ENCODE peak calls at places on chromosome 9, in nine cellular contexts. R, D, I, B, G, K, S, Q and V are unnamed samples.

GRCh38 chr9:14277202-14277601 is 36.7 kb downstream of the NFIB start:
- DNase-seq in R (no peak), D (no peak), I (no peak), B (no peak), G (no peak), K (no peak), S (no peak), Q (no peak), V (peak)

GRCh38 chr9:128689293-128689770 is 310 bp downstream of the SET start:
- DNase-seq in R (no peak), D (peak), I (no peak), B (no peak), G (peak), K (no peak), S (no peak), Q (no peak), V (no peak)

GRCh38 chr9:16062542-16063240 is 509.8 kb downstream of the CCDC171 start:
- DNase-seq in R (no peak), D (no peak), I (no peak), B (no peak), G (no peak), K (no peak), S (no peak), Q (no peak), V (peak)

GRCh38 chr9:70352802-70353201 is 61.7 kb downstream of the KLF9 start:
- DNase-seq in R (no peak), D (no peak), I (no peak), B (no peak), G (no peak), K (no peak), S (no peak), Q (no peak), V (no peak)

GRCh38 chr9:90198956-90199355 is 443.7 kb downstream of the DIRAS2 start:
- DNase-seq in R (no peak), D (no peak), I (no peak), B (no peak), G (no peak), K (no peak), S (no peak), Q (no peak), V (no peak)

GRCh38 chr9:17906204-17906840 is 327.5 kb downstream of the SH3GL2 start:
- DNase-seq in R (no peak), D (no peak), I (peak), B (no peak), G (peak), K (peak), S (no peak), Q (no peak), V (no peak)

GRCh38 chr9:17536027-17536426 is 42.8 kb upstream of the SH3GL2 start:
- DNase-seq in R (no peak), D (no peak), I (no peak), B (no peak), G (no peak), K (no peak), S (no peak), Q (no peak), V (no peak)

GRCh38 chr9:93826209-93826608 is 128.9 kb downstream of the BARX1 start:
- DNase-seq in R (no peak), D (no peak), I (no peak), B (no peak), G (peak), K (no peak), S (no peak), Q (peak), V (no peak)